ENCODE peak calls at places on chromosomes 13 and 19, in five cellular contexts. U is OCI-LY7, X is hepatocyte, T is neural progenitor cell, V is SK-N-SH. K is an unnamed sample. For H3K9me3, the result is how much of the 10 kb centered on the place peaks cover.

GRCh38 chr13:83423361-83423760 is 458.9 kb downstream of the SLITRK1 start:
- DNase-seq in V (no peak), U (no peak), T (no peak), X (no peak), K (no peak)

GRCh38 chr13:41568990-41569387 is 111.6 kb downstream of the RGCC start:
- DNase-seq in U (no peak), T (no peak), V (no peak), X (no peak), K (peak)

GRCh38 chr19:13095934-13096890 is 6.4 kb downstream of the LYL1 start:
- DNase-seq in T (peak), X (peak), V (peak), U (peak), K (no peak)

GRCh38 chr13:32889986-32890565 is 126.1 kb upstream of the KL start:
- DNase-seq in T (no peak), X (no peak), V (no peak), U (no peak), K (peak)

GRCh38 chr19:51702103-51702753 is 9.1 kb downstream of the SPACA6 start:
- DNase-seq in V (peak), X (peak), U (peak), T (peak), K (peak)

GRCh38 chr19:45632468-45633196 is 6.6 kb downstream of the EML2 start:
- DNase-seq in X (peak), T (peak), V (peak), U (peak), K (peak)

GRCh38 chr13:37868691-37869505 is 674 bp downstream of the TRPC4 start:
- DNase-seq in T (peak), X (peak), V (no peak), U (no peak), K (peak)

GRCh38 chr13:110306960-110307696 is at the start of the genes COL4A1 and COL4A2:
- DNase-seq in V (peak), X (peak), U (no peak), T (peak), K (peak)

GRCh38 chr19:51002542-51003311 is 1.3 kb upstream of the KLK8 start:
- DNase-seq in X (peak), T (peak), V (peak), U (peak), K (peak)

GRCh38 chr13:99145461-99145860 is 55.2 kb upstream of the UBAC2 start:
- DNase-seq in X (no peak), U (no peak), V (no peak), T (no peak), K (no peak)

GRCh38 chr13:41546372-41547252 is 89.3 kb downstream of the RGCC start:
- DNase-seq in X (no peak), T (no peak), U (no peak), V (no peak), K (peak)

GRCh38 chr13:35797946-35798345 is 321.5 kb upstream of the MAB21L1 start:
- DNase-seq in X (no peak), V (no peak), T (no peak), U (no peak), K (no peak)

GRCh38 chr19:50300814-50301606 is 28.2 kb downstream of the KCNC3 start:
- DNase-seq in V (no peak), U (no peak), X (no peak), T (no peak), K (peak)

GRCh38 chr19:14496029-14496848 is at the start of gene GIPC1:
- DNase-seq in X (peak), U (peak), T (peak), V (peak), K (peak)

GRCh38 chr19:55487884-55488687 is at the start of gene SSC5D:
- DNase-seq in U (no peak), T (peak), V (peak), X (no peak), K (peak)

GRCh38 chr19:50204811-50205675 is 1.6 kb downstream of the MYH14 start:
- DNase-seq in X (peak), V (peak), U (no peak), T (peak), K (no peak)

GRCh38 chr13:67048793-67049150 is 181.4 kb downstream of the PCDH9 start:
- DNase-seq in V (no peak), T (no peak), X (no peak), U (no peak), K (no peak)

GRCh38 chr13:24228852-24229458 is 68.4 kb downstream of the SPATA13 start:
- DNase-seq in T (peak), V (peak), U (peak), X (peak), K (peak)

GRCh38 chr19:916645-917322 is 349 bp upstream of the KISS1R start:
- DNase-seq in T (peak), U (no peak), V (peak), X (peak), K (no peak)

GRCh38 chr13:34913040-34913439 is 29.0 kb upstream of the NBEA start:
- DNase-seq in T (peak), U (no peak), V (no peak), X (peak), K (peak)

GRCh38 chr13:37640499-37640898 is 41.9 kb upstream of the POSTN start:
- DNase-seq in X (peak), U (peak), T (peak), V (no peak), K (peak)

DNA sequence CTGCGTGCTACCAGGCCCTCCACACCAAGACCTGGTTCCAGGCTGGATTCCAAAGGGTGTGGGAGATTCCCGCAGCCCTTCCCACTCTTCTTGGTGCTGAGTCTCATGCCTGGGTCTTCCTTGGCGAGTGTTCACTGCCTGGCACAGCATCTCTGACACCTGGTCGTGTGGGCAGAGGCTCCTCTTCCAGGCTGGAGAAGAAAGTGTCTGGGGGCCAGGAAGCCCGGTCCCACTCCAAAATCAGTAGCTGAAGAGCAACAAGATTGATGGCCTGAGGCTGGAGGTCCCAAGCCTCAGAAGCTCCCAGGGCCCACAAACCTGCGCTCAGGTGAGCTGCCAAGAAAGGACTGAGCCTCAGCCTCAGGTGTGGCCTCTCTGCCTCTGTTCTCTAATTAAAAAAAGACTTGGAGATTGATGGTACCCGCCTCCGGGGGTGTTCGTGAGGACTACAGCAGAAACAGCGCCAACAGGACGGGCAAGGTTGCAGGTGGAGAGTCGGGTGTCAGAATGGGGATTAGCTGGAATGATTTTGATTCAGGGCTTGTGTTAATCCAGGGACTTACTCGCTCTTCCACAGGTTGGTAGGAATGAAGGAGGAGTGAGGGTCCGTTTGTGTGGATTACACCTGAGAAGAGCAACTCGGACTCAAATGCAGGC is 217.5 kb downstream of the TEX29 start:
- DNase-seq in T (no peak), V (no peak), X (no peak), U (no peak), K (no peak)
- TF ChIP-seq EZH2phosphoT487 in T (no peak), V (no peak), X (no peak), U (no peak), K (no peak)

GRCh38 chr19:37932985-37933953 is 26.3 kb downstream of the SIPA1L3 start:
- DNase-seq in U (no peak), T (peak), X (peak), V (peak), K (peak)
- H3K27ac ChIP-seq in U (peak), T (peak), X (peak), V (peak), K (no peak)

DNA sequence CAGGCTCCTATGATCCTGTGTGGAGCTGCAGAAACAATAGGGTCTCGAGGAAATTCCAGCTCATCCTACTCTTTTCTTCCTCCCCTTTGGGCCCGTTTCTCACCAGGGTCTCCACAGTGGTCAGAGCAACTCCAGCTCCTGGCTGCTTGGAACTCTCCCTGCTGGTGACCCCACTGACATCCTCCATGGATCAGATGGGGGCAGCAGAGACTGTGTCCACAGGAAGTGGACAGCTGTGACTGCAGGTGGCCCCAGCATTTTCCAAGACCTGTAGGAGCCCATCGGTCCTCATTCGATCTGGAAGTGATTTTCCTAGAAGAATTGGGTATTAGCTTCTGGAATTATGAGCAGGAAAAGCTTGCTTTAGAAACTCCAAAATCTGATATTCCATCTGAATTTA is 208.5 kb downstream of the ZNF536 start:
- DNase-seq in X (no peak), U (no peak), T (no peak), V (no peak), K (no peak)
- H3K9me3 ChIP-seq in X (under half), U (under half), T (under half), V (under half), K (under half)

DNA sequence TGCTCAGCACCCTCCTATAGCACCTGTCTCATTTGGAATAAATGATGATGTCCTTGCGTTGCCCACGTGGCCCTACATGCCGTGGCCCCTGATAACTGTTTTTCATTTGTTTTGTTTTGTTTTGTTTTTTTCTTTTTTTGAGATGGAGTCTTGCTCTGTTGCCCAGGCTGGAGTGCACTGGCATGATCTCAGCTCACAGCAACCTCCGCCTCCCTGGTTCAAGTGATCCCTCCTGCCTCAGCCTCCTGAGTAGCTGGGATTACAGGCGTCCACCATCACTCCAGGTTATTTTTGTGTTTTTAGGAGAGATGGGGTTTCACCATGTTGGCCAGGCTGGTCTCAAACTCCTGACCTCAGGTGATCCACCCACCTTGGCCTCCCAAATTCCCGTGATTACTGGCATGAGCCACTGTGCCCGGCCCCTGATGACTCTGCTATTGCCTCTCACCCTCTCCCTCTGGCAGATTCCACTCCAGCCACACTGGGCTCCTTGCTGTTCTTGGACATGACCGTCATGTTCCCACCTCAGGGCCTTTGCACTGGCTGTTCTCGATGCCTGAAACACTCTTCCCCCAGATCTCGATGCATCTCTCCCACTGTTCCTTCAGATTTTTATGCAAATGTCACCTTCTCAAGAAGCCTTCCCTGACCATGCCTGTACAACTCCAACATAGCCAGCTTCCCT is 7.4 kb downstream of the C5AR2 start:
- DNase-seq in V (no peak), T (no peak), U (no peak), X (no peak), K (no peak)
- TF ChIP-seq EZH2phosphoT487 in V (no peak), T (no peak), U (no peak), X (no peak), K (no peak)

GRCh38 chr19:9362905-9363304 is at the start of gene ZNF177:
- DNase-seq in V (peak), T (no peak), U (no peak), X (no peak), K (peak)
- H3K27ac ChIP-seq in V (peak), T (no peak), U (no peak), X (no peak), K (no peak)

GRCh38 chr19:56949651-56950050 is 109.1 kb upstream of the PEG3 start:
- DNase-seq in U (no peak), X (no peak), V (no peak), T (no peak), K (no peak)

GRCh38 chr19:56947206-56947605 is 106.7 kb upstream of the PEG3 start:
- DNase-seq in X (no peak), U (no peak), V (no peak), T (no peak), K (no peak)

GRCh38 chr19:56942749-56943148 is 102.2 kb upstream of the PEG3 start:
- DNase-seq in T (peak), X (peak), U (peak), V (peak), K (peak)

GRCh38 chr19:56951672-56952071 is 111.1 kb upstream of the PEG3 start:
- DNase-seq in V (no peak), U (no peak), T (no peak), X (no peak), K (no peak)

DNA sequence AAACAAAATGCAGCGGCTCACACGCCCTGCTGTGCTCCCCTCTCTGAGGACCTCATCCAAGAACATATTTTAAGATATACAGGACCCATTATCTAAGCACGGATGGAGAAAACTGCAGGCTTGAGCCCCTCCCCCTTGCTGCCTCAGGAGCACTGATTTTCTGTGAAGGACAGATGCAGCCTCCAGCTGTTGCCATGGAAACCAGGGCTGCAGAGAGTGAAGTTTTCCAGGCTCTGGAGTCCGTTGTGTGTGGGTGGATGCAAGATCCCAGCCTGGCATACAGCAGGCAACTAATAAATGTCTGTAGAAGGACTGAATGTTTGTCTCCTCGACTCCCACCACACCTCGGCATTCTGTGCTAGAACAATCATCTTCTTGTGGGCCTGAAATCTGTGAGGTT is 105.6 kb upstream of the PEG3 start:
- DNase-seq in U (no peak), T (no peak), V (peak), X (no peak), K (no peak)
- H3K9me3 ChIP-seq in U (under half), T (under half), V (under half), X (under half), K (under half)

GRCh38 chr19:4690362-4690761 is 20.2 kb upstream of the MYDGF start:
- DNase-seq in V (no peak), U (no peak), X (no peak), T (no peak), K (no peak)

GRCh38 chr19:4692275-4693077 is 22.3 kb upstream of the MYDGF start:
- DNase-seq in T (no peak), U (no peak), V (no peak), X (no peak), K (no peak)

GRCh38 chr19:4693078-4693350 is 22.9 kb upstream of the MYDGF start:
- DNase-seq in X (no peak), T (no peak), U (no peak), V (no peak), K (no peak)

GRCh38 chr19:4689403-4689802 is 19.3 kb upstream of the MYDGF start:
- DNase-seq in T (no peak), V (no peak), X (no peak), U (no peak), K (no peak)

GRCh38 chr19:4691383-4691782 is 21.2 kb upstream of the MYDGF start:
- DNase-seq in T (no peak), X (no peak), U (no peak), V (no peak), K (no peak)
- TF ChIP-seq EZH2phosphoT487 in T (no peak), X (no peak), U (no peak), V (no peak), K (no peak)

GRCh38 chr19:33895366-33895765 is 98.7 kb downstream of the KCTD15 start:
- DNase-seq in V (no peak), T (no peak), X (no peak), U (no peak), K (no peak)

GRCh38 chr19:33894787-33895186 is 98.1 kb downstream of the KCTD15 start:
- DNase-seq in T (no peak), X (no peak), U (no peak), V (no peak), K (no peak)

GRCh38 chr19:33890569-33890968 is 93.9 kb downstream of the KCTD15 start:
- DNase-seq in X (no peak), T (no peak), U (no peak), V (no peak), K (no peak)

GRCh38 chr19:33888665-33889064 is 92.0 kb downstream of the KCTD15 start:
- DNase-seq in U (no peak), T (no peak), X (no peak), V (no peak), K (no peak)

DNA sequence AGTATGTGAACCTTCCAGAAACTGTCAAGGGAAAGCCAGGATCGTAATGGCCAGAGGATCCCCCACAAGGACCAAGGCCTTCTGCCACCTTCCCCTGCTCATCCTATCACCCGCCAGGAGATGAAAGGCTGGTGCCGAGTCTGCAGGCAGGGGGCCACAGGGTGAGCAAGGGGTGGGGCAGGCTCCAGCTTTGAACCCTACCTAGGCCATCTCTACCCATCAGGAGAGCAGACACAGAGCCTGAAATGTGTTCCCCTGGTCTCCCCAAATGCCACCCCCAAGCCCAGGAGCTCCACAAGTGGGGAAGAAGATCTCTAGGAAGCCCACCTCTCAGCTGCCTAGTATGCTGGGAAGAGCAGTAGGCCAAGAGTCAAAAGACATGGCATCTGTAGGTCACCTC is 95.1 kb downstream of the KCTD15 start:
- DNase-seq in T (no peak), X (no peak), U (no peak), V (no peak), K (no peak)
- H3K27ac ChIP-seq in T (no peak), X (no peak), U (no peak), V (no peak), K (no peak)

GRCh38 chr19:56841194-56841546 is 644 bp upstream of the PEG3 start:
- DNase-seq in T (no peak), U (no peak), V (no peak), X (no peak), K (no peak)
- H3K9me3 ChIP-seq in T (under half), U (under half), V (under half), X (under half), K (under half)

GRCh38 chr13:112510002-112510780 is 77.8 kb downstream of the TUBGCP3 start:
- DNase-seq in X (peak), T (peak), V (peak), U (peak), K (peak)
- TF ChIP-seq EZH2phosphoT487 in X (no peak), T (no peak), V (no peak), U (no peak), K (no peak)

K was measured in GM23248.